ENCODE peak calls at places on chromosome X, in five cellular contexts. H is transverse colon, C is stomach, I is breast epithelium, A is HepG2. U is an unnamed sample.

GRCh38 chrX:130179579-130180215 is 7.9 kb downstream of the RAB33A start:
- DNase-seq in H (no peak), A (no peak), C (no peak), I (no peak), U (no peak)

GRCh38 chrX:108036298-108036973 is 8.4 kb upstream of the VSIG1 start:
- DNase-seq in H (no peak), A (peak), C (no peak), I (no peak), U (no peak)

GRCh38 chrX:18353931-18354368 is 538 bp downstream of the SCML2 start:
- DNase-seq in A (peak), H (peak), C (no peak), I (no peak), U (no peak)

GRCh38 chrX:150167482-150168324 is 195.4 kb upstream of the MAMLD1 start:
- DNase-seq in C (no peak), I (no peak), H (no peak), A (no peak), U (peak)

GRCh38 chrX:148574247-148574973 is 74.0 kb downstream of the AFF2 start:
- DNase-seq in I (no peak), C (no peak), A (no peak), H (no peak), U (no peak)

GRCh38 chrX:71941771-71942170 is 31.1 kb downstream of the NHSL2 start:
- DNase-seq in C (no peak), A (no peak), I (no peak), H (peak), U (no peak)

GRCh38 chrX:7647826-7648225 is 195.1 kb upstream of the VCX start:
- DNase-seq in H (no peak), C (no peak), A (no peak), I (no peak), U (no peak)

GRCh38 chrX:86148024-86148511 is at the start of gene DACH2:
- DNase-seq in C (peak), A (peak), I (peak), H (peak), U (no peak)

GRCh38 chrX:83829874-83830273 is 31.1 kb upstream of the CYLC1 start:
- DNase-seq in A (no peak), H (no peak), C (no peak), I (no peak), U (no peak)

GRCh38 chrX:79154612-79155358 is 10.3 kb downstream of the GPR174 start:
- DNase-seq in A (no peak), I (no peak), C (no peak), H (no peak), U (no peak)

GRCh38 chrX:33892670-33893069 is 239.4 kb downstream of the FAM47A start:
- DNase-seq in I (no peak), A (no peak), C (no peak), H (no peak), U (no peak)

GRCh38 chrX:149151805-149152757 is 353.0 kb downstream of the IDS start:
- DNase-seq in A (no peak), I (peak), C (no peak), H (no peak), U (no peak)

GRCh38 chrX:123340691-123341090 is 156.6 kb downstream of the GRIA3 start:
- DNase-seq in C (no peak), H (no peak), A (no peak), I (no peak), U (no peak)

GRCh38 chrX:71095971-71096701 is 485 bp downstream of the FOXO4 start:
- DNase-seq in C (no peak), I (no peak), A (no peak), H (peak), U (no peak)

DNA sequence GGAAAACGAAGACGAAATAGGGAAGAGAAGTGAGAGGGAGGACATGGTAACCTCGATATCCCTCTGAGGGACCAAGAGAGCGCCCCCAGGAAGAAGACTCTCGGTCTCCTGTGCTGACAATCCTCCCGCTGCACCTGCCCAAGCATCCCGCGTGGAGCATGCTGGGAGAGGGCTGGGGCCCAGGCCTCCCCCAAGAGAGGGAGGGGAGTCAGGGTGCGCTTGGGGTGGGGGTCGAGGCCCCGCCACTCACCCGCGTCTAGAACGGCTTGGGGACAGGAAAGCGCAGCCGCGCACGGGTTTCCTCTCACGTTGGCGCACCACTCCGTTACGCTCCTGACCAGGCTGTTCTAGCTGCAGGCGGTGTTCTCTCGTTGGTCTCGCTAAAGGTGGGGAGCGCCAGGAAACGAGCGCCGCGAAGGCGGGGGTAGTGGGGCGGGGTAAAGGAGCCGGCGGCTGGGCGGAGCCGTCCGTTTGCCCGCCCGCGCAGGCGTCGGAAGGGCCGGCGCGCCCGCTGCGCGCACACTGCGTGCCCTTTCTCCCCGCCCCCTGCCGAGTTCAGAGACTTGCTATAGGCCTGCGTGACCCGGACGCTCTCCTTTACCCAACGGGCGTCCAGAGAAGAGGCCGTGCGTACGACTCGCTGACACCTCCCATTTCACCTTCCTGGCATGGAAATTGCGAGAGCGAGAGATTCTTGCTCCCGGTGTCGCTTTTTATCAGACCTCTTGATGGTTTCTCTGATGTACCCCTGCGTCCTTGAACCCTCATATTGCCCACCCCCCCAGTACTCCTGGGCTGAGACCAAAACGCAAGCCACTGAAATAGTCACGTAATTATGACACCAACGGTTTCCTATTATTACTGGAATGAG is at the start of gene C1GALT1C1:
- DNase-seq in H (peak), A (peak), I (peak), C (peak), U (peak)
- TF ChIP-seq POLR2A in H (peak), A (peak), I (no peak), C (no peak), U (no peak)

DNA sequence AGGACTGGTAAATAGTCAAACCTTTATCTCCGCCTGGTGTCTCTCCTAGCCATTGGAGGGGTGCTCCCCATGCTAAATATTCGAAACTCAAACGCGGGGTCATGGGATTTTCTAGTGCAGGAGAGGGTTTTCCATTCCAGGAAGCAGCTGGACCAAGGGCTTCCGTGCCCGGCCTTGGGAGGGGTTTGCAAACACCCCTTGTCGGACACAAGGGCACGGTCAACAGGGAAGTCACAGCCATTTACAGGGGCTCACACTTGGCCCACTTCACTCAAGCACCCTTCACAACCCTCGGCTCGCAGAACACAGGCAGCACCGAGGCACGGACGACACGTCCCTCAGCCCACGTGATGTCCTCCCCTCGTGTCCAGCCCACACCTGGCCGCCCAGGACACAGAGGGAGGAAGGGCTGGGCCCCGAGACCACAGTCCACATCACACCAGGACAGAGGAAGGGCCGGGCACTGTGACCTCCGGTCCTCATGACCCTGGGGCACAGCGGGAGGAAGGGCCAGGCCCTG is 10.3 kb upstream of the PLCXD1 start:
- DNase-seq in C (peak), A (no peak), I (no peak), H (no peak), U (no peak)
- TF ChIP-seq POLR2AphosphoS5 in C (no peak), A (no peak), I (no peak), H (no peak), U (no peak)

GRCh38 chrX:101417190-101417589 is 9.2 kb downstream of the HNRNPH2 start:
- DNase-seq in A (no peak), H (no peak), I (no peak), C (no peak), U (no peak)

GRCh38 chrX:101416691-101417090 is 8.7 kb downstream of the HNRNPH2 start:
- DNase-seq in H (no peak), A (no peak), I (no peak), C (no peak), U (no peak)

GRCh38 chrX:101419489-101419888 is 11.5 kb downstream of the HNRNPH2 start:
- DNase-seq in H (no peak), A (no peak), I (no peak), C (no peak), U (no peak)

GRCh38 chrX:101415180-101416130 is 7.4 kb downstream of the HNRNPH2 start:
- DNase-seq in I (no peak), A (peak), H (no peak), C (no peak), U (no peak)

DNA sequence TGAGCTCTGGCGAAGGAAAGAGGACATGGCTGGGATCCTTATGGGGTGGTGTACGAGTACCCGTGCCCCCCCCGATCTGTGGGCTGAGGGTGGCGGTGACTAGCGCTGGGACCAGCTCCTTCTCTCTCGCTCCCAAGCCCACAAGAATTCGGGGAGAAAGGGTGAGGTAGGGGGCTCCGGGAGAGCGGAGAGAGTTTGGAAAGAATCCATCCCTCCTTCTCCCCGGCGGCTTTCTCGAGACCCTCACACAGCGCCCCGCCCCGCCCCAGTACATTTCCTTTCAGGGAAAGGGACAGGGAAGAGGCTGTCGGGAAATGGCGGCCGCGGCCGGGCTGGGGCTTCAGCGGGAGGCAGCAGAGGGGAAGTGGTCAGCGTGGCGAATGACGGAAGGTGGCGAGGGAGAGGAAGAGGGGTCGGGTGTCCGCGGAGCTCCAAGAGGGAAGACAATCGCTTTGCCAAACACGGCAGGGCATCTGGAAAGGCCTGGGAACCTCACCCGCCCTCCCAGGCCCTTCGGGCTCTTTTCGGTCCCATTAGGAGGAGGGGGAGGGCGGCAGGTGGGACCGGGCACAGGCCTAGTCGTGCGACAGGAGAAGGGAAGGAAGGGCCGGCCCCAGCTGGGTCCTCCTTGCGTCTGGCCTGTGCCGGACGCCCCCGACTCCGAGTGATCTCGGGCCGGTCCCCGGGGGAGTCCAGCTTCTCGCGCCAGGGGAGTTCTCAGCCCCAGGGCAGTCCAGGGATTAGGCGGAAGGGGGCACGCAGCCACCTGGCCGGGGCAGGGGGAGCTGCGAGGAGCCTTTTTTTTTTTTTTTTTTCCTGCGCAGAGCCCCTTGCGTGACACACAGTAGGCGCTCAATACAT is 10.2 kb downstream of the HNRNPH2 start:
- DNase-seq in C (peak), A (no peak), H (peak), I (no peak), U (peak)
- TF ChIP-seq POLR2A in C (no peak), A (no peak), H (peak), I (no peak), U (no peak)

DNA sequence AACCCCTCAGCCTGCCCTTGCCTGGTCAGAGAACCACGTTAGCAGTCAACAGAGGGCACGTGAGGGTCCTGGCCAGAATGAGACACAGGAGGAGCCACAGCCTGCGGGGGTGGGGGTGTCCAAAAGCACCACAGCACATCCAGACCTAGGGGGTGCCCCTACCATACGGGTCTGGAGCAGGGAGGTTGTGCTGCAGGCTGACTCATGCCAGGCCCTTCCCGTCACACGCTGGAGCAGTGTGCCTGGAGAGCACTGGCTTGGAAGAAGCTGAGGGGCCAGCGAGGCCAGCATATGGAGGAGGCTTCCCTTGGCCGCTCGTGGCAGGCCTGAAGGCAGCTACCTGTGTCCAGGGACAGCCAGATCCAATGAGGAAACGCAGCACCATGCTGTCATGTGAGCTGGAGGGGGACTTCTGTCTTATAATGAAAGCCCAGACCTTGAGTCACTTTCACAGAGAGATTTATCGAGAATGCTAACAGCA is 1.5 kb upstream of the IRAK1 start:
- DNase-seq in I (no peak), H (no peak), C (no peak), A (no peak), U (no peak)
- TF ChIP-seq POLR2AphosphoS5 in I (no peak), H (no peak), C (no peak), A (no peak), U (no peak)

DNA sequence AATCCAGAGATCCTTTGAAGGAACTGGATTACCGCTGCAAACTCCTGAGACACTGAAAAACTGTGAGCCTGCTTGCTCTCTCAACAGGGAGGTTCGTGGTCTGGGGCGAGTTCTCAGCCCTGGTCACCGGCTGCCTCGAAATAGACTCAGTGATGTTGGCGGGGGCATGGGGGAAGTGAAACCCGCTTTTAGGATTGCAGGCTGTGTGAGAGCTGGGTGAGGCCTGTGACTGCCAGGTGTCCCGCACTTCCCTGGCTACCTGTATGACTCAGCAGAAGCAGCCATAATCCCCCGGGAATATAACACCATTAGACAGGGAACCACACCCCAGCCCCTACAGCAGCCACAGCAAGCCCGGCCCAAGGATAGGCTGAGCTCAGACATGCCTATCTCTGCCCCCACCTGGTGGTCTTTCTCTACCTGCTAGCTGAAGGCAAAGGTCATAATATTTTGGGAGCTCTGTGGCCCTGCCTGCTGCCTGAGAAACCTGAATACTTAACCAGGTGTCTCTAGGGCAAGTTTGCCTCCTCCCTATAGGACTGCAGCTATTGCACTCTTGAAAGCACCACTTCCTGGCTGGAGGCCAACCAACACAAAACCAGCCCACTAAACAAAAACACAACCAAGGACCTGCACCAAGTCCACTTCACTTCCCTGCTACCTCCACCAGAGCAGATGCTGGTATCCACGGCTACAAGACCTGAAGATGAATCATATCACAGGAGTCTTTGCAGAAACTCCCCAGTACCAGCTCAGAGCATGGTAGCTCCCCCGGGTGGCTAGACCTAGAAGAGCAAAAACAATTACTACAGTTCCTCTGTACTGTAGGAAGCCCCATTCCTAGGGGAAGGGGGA is 202.0 kb downstream of the RRAGB start:
- DNase-seq in H (peak), C (no peak), A (no peak), I (no peak), U (no peak)
- TF ChIP-seq POLR2A in H (no peak), C (no peak), A (no peak), I (no peak), U (no peak)